ENCODE peak calls at places on chromosomes 4 and X, in four cellular contexts. One of them, this sample, is unnamed.

GRCh38 chrX:51956441-51956840 is 63.0 kb downstream of the MAGED1 start:
- DNase-seq in GM23248: no peak
- DNase-seq in SK-N-SH: no peak
- DNase-seq in HCT116: no peak
- DNase-seq in this sample: no peak

GRCh38 chr4:90234916-90235547 is 107.8 kb downstream of the CCSER1 start:
- DNase-seq in SK-N-SH: peak; percentile 69
- DNase-seq in GM23248: no peak
- DNase-seq in HCT116: no peak
- DNase-seq in this sample: no peak

GRCh38 chr4:82761249-82761648 is 37.3 kb downstream of the SCD5 start:
- DNase-seq in HCT116: no peak
- DNase-seq in GM23248: peak; percentile 37
- DNase-seq in SK-N-SH: no peak
- DNase-seq in this sample: no peak

GRCh38 chrX:67563469-67564448 is 19.9 kb downstream of the AR start:
- DNase-seq in HCT116: no peak
- DNase-seq in SK-N-SH: no peak
- DNase-seq in GM23248: peak; percentile 30
- DNase-seq in this sample: peak; percentile 8

GRCh38 chr4:7427326-7428260 is 7.1 kb downstream of the PSAPL1 start:
- DNase-seq in SK-N-SH: peak; percentile 17
- DNase-seq in HCT116: no peak
- DNase-seq in GM23248: no peak
- DNase-seq in this sample: no peak

GRCh38 chr4:40687676-40688389 is 58.2 kb upstream of the RBM47 start:
- DNase-seq in GM23248: no peak
- DNase-seq in SK-N-SH: no peak
- DNase-seq in HCT116: no peak
- DNase-seq in this sample: no peak

GRCh38 chrX:36961590-36961989 is 46.6 kb upstream of the FAM47C start:
- DNase-seq in SK-N-SH: no peak
- DNase-seq in HCT116: peak; percentile 15
- DNase-seq in GM23248: no peak
- DNase-seq in this sample: no peak

GRCh38 chrX:36577006-36577405 is 431.2 kb upstream of the FAM47C start:
- DNase-seq in SK-N-SH: no peak
- DNase-seq in GM23248: no peak
- DNase-seq in HCT116: no peak
- DNase-seq in this sample: no peak

GRCh38 chrX:121014826-121015225 is 29.3 kb upstream of the CT47A1 start:
- DNase-seq in HCT116: no peak
- DNase-seq in GM23248: no peak
- DNase-seq in SK-N-SH: no peak
- DNase-seq in this sample: no peak

GRCh38 chr4:8537041-8537461 is 43.1 kb upstream of the GPR78 start:
- DNase-seq in SK-N-SH: no peak
- DNase-seq in HCT116: peak; percentile 58
- DNase-seq in GM23248: peak; percentile 96
- DNase-seq in this sample: peak; percentile 73

GRCh38 chrX:53251307-53251706 is 26.3 kb upstream of the KDM5C start:
- DNase-seq in GM23248: no peak
- DNase-seq in HCT116: no peak
- DNase-seq in SK-N-SH: no peak
- DNase-seq in this sample: no peak

GRCh38 chrX:40964633-40965586 is 120.3 kb upstream of the USP9X start:
- DNase-seq in HCT116: no peak
- DNase-seq in GM23248: no peak
- DNase-seq in SK-N-SH: no peak
- DNase-seq in this sample: no peak

GRCh38 chrX:129641941-129642340 is 12.8 kb downstream of the APLN start:
- DNase-seq in SK-N-SH: no peak
- DNase-seq in GM23248: peak; percentile 22
- DNase-seq in HCT116: no peak
- DNase-seq in this sample: no peak

GRCh38 chr4:8086751-8087445 is 71.7 kb downstream of the ABLIM2 start:
- DNase-seq in HCT116: no peak
- DNase-seq in GM23248: no peak
- DNase-seq in SK-N-SH: peak; percentile 57
- DNase-seq in this sample: no peak

GRCh38 chrX:96715412-96715940 is 30.8 kb downstream of the DIAPH2 start:
- DNase-seq in HCT116: no peak
- DNase-seq in GM23248: peak; percentile 46
- DNase-seq in SK-N-SH: no peak
- DNase-seq in this sample: no peak

DNA sequence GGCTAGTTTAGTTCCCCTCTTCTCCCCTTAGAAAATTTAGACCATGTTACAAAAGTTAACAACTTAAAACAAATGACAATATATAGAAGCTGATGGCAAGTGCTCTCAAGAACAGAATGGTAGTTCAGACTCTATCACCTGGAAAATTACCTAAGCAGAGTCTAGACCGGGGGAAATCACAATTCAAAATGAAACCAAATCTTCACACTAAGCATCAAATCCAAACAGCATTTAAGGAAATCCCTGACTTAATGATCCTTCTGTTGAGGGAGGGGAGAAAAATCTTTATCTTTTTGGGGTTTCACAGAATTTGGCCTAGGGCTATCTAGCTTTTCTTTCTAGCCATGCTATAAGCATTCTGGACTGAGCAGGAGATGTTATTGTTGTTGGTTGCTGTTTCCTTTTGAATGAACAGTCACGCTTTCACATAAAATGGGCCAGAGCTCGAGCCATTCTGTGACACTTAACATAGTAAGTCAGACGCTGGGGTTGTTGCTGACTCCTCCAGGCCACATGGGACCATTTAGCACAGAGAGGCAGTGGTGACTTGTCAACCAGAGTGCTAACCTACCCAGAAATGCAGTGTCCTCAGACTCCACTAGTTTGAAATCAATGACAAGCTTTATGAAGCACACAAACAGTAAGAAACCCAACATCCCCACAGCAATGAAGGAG is 16.0 kb upstream of the LSM6 start:
- DNase-seq in GM23248: peak; percentile 4
- DNase-seq in HCT116: no peak
- DNase-seq in SK-N-SH: no peak
- DNase-seq in this sample: no peak
- H3K4me3 ChIP-seq in GM23248: no peak overlapping the region
- H3K4me3 ChIP-seq in HCT116: no peak overlapping the region
- H3K4me3 ChIP-seq in SK-N-SH: no peak overlapping the region
- H3K4me3 ChIP-seq in this sample: no peak overlapping the region

GRCh38 chr4:52825311-52826090 is 36.6 kb upstream of the RASL11B start:
- DNase-seq in SK-N-SH: no peak
- DNase-seq in GM23248: peak; percentile 46
- DNase-seq in HCT116: peak; percentile 16
- DNase-seq in this sample: no peak
- H3K27ac ChIP-seq in SK-N-SH: no peak overlapping the region
- H3K27ac ChIP-seq in GM23248: no peak overlapping the region
- H3K27ac ChIP-seq in HCT116: no peak overlapping the region
- H3K27ac ChIP-seq in this sample: peak overlapping the region; percentile 72

GRCh38 chr4:168177546-168178149 is 85.3 kb downstream of the ANXA10 start:
- DNase-seq in HCT116: no peak
- DNase-seq in SK-N-SH: no peak
- DNase-seq in GM23248: no peak
- DNase-seq in this sample: peak; percentile 50
- TF ChIP-seq EZH2phosphoT487 in HCT116: no peak
- TF ChIP-seq EZH2phosphoT487 in SK-N-SH: no peak
- TF ChIP-seq EZH2phosphoT487 in GM23248: no peak
- TF ChIP-seq EZH2phosphoT487 in this sample: no peak

DNA sequence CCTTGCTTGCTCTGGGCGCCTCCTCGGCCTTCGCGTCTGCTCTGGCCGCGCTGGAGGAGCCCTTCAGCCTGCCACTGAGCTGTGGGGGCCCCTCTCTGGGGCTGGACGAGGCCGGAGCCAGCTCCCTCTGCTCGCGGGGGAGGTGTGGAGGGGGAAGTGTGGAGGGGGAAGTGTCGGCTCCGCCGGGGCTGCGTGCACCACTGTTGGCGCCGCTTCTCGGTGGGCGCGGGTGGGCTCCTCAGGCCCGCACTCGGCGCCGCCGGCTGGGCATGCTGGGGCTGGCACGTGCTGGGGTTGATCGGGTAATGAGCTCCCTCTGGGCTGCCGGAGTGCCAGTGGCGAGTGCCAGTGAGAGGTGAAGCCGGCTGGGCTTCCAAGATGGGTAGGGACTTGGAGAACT is 116.7 kb downstream of the CPXCR1 start:
- DNase-seq in GM23248: no peak
- DNase-seq in SK-N-SH: peak; percentile 0
- DNase-seq in HCT116: no peak
- DNase-seq in this sample: no peak
- H3K4me3 ChIP-seq in GM23248: no peak overlapping the region
- H3K4me3 ChIP-seq in SK-N-SH: no peak overlapping the region
- H3K4me3 ChIP-seq in HCT116: no peak overlapping the region
- H3K4me3 ChIP-seq in this sample: no peak overlapping the region